ENCODE peak calls at places on chromosomes 7 and 10, in six cellular contexts. F is H9, M is keratinocyte, R is K562, B is endodermal cell, L is astrocyte. D is an unnamed sample.

GRCh38 chr7:134327896-134328295 is 11.2 kb upstream of the SLC35B4 start:
- DNase-seq in F (peak), M (no peak), L (peak), B (peak), R (peak), D (peak)

GRCh38 chr7:124188576-124188975 is 155.7 kb upstream of the TMEM229A start:
- DNase-seq in L (no peak), B (no peak), M (no peak), R (no peak), F (no peak), D (no peak)

GRCh38 chr7:147547252-147547897 is 1043.2 kb upstream of the C7orf33 start:
- DNase-seq in M (no peak), F (peak), B (peak), R (peak), L (no peak), D (peak)

GRCh38 chr7:29207469-29207868 is 12.9 kb downstream of the CHN2 start:
- DNase-seq in L (peak), F (no peak), R (no peak), B (no peak), M (no peak), D (peak)

GRCh38 chr7:76072243-76073148 is 24.6 kb downstream of the MDH2 start:
- DNase-seq in R (no peak), L (no peak), M (no peak), F (peak), B (no peak), D (no peak)

GRCh38 chr10:127908106-127908957 is 1.4 kb downstream of the PTPRE start:
- DNase-seq in B (peak), L (peak), F (no peak), M (no peak), R (no peak), D (peak)

GRCh38 chr7:27112960-27113949 is 10.8 kb upstream of the HOXA2 start:
- DNase-seq in F (peak), B (peak), R (peak), M (no peak), L (peak), D (no peak)

GRCh38 chr7:23065974-23066373 is 39.6 kb upstream of the KLHL7 start:
- DNase-seq in L (peak), B (no peak), R (no peak), M (no peak), F (no peak), D (peak)

GRCh38 chr10:130169136-130169888 is 33.1 kb downstream of the GLRX3 start:
- DNase-seq in M (no peak), F (no peak), L (peak), R (no peak), B (no peak), D (peak)

GRCh38 chr10:130171196-130171595 is 35.0 kb downstream of the GLRX3 start:
- DNase-seq in F (no peak), R (no peak), B (no peak), M (no peak), L (no peak), D (no peak)

GRCh38 chr10:130175074-130175473 is 38.9 kb downstream of the GLRX3 start:
- DNase-seq in F (no peak), R (no peak), M (no peak), L (no peak), B (no peak), D (no peak)

GRCh38 chr10:130177250-130177649 is 41.1 kb downstream of the GLRX3 start:
- DNase-seq in L (no peak), B (peak), F (no peak), R (no peak), M (no peak), D (no peak)

DNA sequence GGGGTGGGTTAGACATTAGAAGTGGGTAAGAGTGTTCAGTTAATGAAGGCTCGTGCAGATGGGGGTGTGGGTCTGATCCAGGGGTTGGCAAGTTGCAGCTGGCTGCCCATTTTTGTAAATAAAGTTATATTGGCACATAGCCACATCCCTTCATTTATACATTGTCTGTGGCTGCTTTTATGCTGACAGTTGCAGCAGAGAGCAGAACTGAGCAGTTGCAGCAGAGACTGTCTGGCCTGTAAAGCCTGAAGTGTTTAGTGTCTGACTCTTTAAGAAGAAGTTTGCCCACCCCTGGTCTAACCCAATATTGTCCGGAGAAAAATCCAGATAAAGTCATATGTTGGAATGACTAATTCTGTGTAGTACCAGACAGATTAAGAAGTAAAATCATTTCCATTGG is 38.2 kb downstream of the GLRX3 start:
- DNase-seq in M (no peak), L (no peak), F (no peak), B (no peak), R (no peak), D (no peak)
- H3K9ac ChIP-seq in M (no peak), L (no peak), F (no peak), B (no peak), R (no peak), D (no peak)

GRCh38 chr10:29966269-29966668 is 93.1 kb downstream of the JCAD start:
- DNase-seq in B (peak), F (no peak), M (no peak), L (no peak), R (no peak), D (no peak)
- H3K27ac ChIP-seq in B (no peak), F (no peak), M (no peak), L (no peak), R (no peak), D (no peak)

DNA sequence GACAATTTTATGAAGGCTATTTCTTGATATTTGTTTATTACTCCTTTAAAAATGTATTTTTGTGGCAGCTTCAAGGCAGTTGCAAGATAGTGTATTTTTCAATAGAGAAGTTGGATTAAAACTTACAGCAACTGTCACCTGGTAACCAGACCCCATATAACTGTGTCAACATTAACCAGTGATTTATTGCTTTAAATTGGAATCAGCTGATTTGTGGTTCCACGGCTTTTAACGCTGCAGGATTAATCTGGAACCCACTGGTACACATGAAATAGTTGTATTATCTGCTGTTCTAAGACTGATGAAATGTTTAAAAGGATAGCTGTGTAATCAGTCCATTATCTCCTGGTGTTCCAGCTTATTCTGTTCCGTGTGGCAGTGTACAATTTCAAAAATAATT is 180.2 kb downstream of the CELF2 start:
- DNase-seq in B (no peak), R (no peak), M (no peak), L (no peak), F (no peak), D (no peak)
- H3K9ac ChIP-seq in B (no peak), R (no peak), M (no peak), L (no peak), F (no peak), D (no peak)

DNA sequence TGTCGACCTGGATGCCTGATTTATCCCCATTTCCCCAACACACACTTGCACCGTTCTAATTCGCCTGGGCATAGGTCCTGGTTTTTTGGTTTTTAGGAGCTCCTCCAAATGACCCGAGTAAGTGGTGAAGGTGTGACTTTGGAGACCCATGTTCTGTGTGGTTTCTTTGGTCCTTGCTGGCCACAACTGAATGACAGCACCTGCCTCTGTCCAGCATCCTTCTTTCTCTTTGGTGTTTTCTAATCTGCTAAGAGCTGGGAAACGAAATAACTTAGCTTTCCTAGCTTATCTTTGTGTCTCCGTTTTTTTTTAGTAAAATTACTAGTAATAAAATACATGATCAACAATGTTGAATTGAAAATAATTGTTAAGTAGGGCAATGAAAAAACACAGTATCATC is 120.2 kb downstream of the PRLHR start:
- DNase-seq in B (no peak), F (no peak), M (no peak), L (no peak), R (no peak), D (no peak)
- H3K27ac ChIP-seq in B (no peak), F (no peak), M (no peak), L (no peak), R (no peak), D (no peak)

DNA sequence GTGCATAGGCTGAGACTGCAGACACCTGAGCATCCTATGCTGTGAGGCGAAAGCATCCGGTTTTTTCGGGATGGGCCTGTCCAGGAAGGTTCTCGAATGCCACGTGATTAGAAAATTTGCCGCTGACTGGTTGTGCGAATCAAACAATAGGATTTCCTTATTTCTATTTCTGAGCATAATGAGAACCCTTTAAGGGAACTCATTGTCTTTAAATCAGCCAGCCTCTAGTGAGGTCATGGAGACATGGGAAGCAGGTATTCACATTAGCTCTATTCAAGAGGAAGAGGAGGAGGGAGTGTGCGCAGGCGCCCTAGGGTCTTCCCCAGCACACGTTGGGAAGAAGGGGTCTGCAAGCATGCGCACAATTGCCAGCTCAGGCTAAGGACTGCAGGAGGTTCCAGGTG is 5.6 kb downstream of the GIMAP1 start:
- DNase-seq in M (no peak), L (no peak), F (no peak), B (no peak), R (no peak), D (no peak)
- H3K9ac ChIP-seq in M (no peak), L (no peak), F (no peak), B (no peak), R (no peak), D (no peak)

GRCh38 chr10:75399461-75400162 is 2.0 kb downstream of the ZNF503 start:
- DNase-seq in B (peak), F (peak), L (peak), M (no peak), R (peak), D (peak)
- H3K27ac ChIP-seq in B (peak), F (no peak), L (peak), M (peak), R (no peak), D (peak)

DNA sequence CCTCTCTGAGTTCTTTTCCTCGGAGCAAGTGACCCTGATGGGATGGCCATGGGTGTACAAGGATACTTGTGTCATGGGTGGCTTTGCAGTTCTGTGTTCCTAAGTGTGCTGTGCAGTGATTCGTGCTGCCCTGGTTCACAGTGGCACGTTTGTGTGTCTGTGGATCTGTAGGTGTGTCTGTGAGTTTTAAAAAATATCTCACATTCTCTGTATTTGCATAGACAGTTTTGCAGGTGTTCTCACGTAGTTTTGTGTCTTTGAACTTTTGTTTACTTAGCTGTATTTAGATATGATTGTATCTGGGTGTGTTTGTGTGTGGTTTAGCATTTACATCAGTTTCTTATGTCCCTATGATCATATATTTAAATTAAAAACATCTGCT is 3.7 kb downstream of the ZNF775 start:
- DNase-seq in B (no peak), F (no peak), M (no peak), R (no peak), L (no peak), D (no peak)
- H3K9ac ChIP-seq in B (no peak), F (no peak), M (no peak), R (peak), L (no peak), D (no peak)

GRCh38 chr7:83077328-83077727 is 85.4 kb downstream of the PCLO start:
- DNase-seq in R (no peak), F (no peak), B (no peak), L (peak), M (no peak), D (no peak)
- H3K27ac ChIP-seq in R (no peak), F (no peak), B (no peak), L (no peak), M (no peak), D (no peak)

GRCh38 chr7:45430397-45430796 is 143.8 kb upstream of the ADCY1 start:
- DNase-seq in R (no peak), B (no peak), F (no peak), M (no peak), L (no peak), D (no peak)

GRCh38 chr7:45434404-45434803 is 139.8 kb upstream of the ADCY1 start:
- DNase-seq in F (no peak), M (no peak), B (no peak), L (no peak), R (no peak), D (no peak)

DNA sequence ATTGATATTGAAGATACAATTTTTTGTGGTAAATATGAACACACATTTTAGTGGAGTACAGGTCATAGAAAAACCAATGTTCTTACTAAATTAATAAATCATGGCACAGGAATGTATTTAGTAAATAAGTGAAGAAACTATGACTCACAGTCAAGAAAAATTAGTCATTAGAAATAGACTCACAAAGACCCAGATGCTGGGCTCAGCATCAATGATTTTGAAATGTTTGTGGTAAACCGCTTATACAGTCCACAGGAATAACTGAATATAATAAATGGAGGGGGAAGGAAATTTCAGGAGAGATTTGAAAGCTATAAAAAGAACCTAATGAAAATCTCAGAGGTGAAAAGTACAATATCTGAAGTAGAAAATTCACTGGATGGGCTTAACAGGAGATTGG is 138.3 kb upstream of the ADCY1 start:
- DNase-seq in L (peak), F (no peak), M (peak), R (no peak), B (no peak), D (peak)
- H3K9ac ChIP-seq in L (no peak), F (no peak), M (no peak), R (no peak), B (no peak), D (no peak)

D was measured in GM23248.